ENCODE peak calls at places on chromosomes 3 and 15, in five cellular contexts. V, F, W, N and Z are unnamed samples.

GRCh38 chr3:170007031-170007663 is 30.6 kb upstream of the GPR160 start:
- ATAC-seq in V (peak; percentile 94), F (peak; percentile 95), W (peak; percentile 93), N (peak; percentile 98), Z (peak; percentile 78)

GRCh38 chr3:52001443-52001974 is 5.8 kb upstream of the RPL29 start:
- ATAC-seq in V (peak; percentile 95), F (peak; percentile 99), W (peak; percentile 99), N (peak; percentile 78), Z (peak; percentile 93)

GRCh38 chr3:183513046-183513706 is 42.3 kb downstream of the KLHL6 start:
- ATAC-seq in V (peak; percentile 64), F (peak; percentile 38), W (peak; percentile 75), N (peak; percentile 49), Z (peak; percentile 63)

GRCh38 chr15:101652783-101653430 is 726 bp upstream of the TM2D3 start:
- ATAC-seq in V (no peak), F (no peak), W (no peak), N (peak; percentile 48), Z (no peak)

GRCh38 chr3:108552267-108553159 is 36.7 kb downstream of the CIP2A start:
- ATAC-seq in V (no peak), F (no peak), W (no peak), N (peak; percentile 76), Z (no peak)

GRCh38 chr3:122774564-122774963 is 19.1 kb downstream of the HSPBAP1 start:
- ATAC-seq in V (no peak), F (no peak), W (peak; percentile 67), N (no peak), Z (peak; percentile 20)

GRCh38 chr3:129890125-129890524 is 3.4 kb downstream of the TMCC1 start:
- ATAC-seq in V (no peak), F (no peak), W (no peak), N (no peak), Z (no peak)

GRCh38 chr3:57256844-57257243 is 29.3 kb downstream of the APPL1 start:
- ATAC-seq in V (no peak), F (no peak), W (no peak), N (no peak), Z (no peak)

GRCh38 chr3:124520970-124521369 is 209.3 kb upstream of the UMPS start:
- ATAC-seq in V (no peak), F (no peak), W (no peak), N (peak; percentile 79), Z (no peak)

GRCh38 chr3:120772081-120772480 is 29.5 kb downstream of the GTF2E1 start:
- ATAC-seq in V (no peak), F (no peak), W (no peak), N (no peak), Z (no peak)

GRCh38 chr3:155664922-155665695 is 79.8 kb downstream of the PLCH1 start:
- ATAC-seq in V (no peak), F (no peak), W (no peak), N (peak; percentile 25), Z (no peak)

GRCh38 chr15:51065781-51066180 is 28.9 kb downstream of the TNFAIP8L3 start:
- ATAC-seq in V (no peak), F (no peak), W (no peak), N (no peak), Z (no peak)

GRCh38 chr3:102124301-102125158 is 275.2 kb downstream of the NFKBIZ start:
- ATAC-seq in V (no peak), F (no peak), W (no peak), N (peak; percentile 60), Z (no peak)

GRCh38 chr15:27059610-27060202 is 88.7 kb downstream of the GABRG3 start:
- ATAC-seq in V (no peak), F (no peak), W (no peak), N (peak; percentile 95), Z (peak; percentile 51)

GRCh38 chr15:77059761-77060345 is 11.1 kb downstream of the TSPAN3 start:
- ATAC-seq in V (peak; percentile 46), F (no peak), W (peak; percentile 80), N (no peak), Z (no peak)

GRCh38 chr3:183779896-183780450 is 45.4 kb downstream of the MAP6D1 start:
- ATAC-seq in V (no peak), F (no peak), W (no peak), N (no peak), Z (no peak)

GRCh38 chr15:44584162-44584749 is 47.3 kb downstream of the EIF3J start:
- ATAC-seq in V (peak; percentile 91), F (peak; percentile 73), W (peak; percentile 88), N (peak; percentile 75), Z (peak; percentile 85)

GRCh38 chr15:33150993-33151392 is 43.5 kb downstream of the FMN1 start:
- ATAC-seq in V (no peak), F (no peak), W (no peak), N (no peak), Z (no peak)

GRCh38 chr15:28269097-28269496 is 52.9 kb downstream of the HERC2 start:
- ATAC-seq in V (no peak), F (no peak), W (no peak), N (peak; percentile 19), Z (no peak)

GRCh38 chr3:127584734-127585133 is 5.8 kb downstream of the TPRA1 start:
- ATAC-seq in V (no peak), F (no peak), W (no peak), N (no peak), Z (no peak)

GRCh38 chr3:16378920-16379319 is 113.9 kb downstream of the OXNAD1 start:
- ATAC-seq in V (peak; percentile 75), F (peak; percentile 84), W (peak; percentile 61), N (no peak), Z (peak; percentile 62)

GRCh38 chr15:28079313-28079969 is 19.7 kb downstream of the OCA2 start:
- ATAC-seq in V (no peak), F (no peak), W (no peak), N (no peak), Z (peak; percentile 49)

GRCh38 chr3:119628390-119628789 is 30.7 kb downstream of the PLA1A start:
- ATAC-seq in V (peak; percentile 88), F (peak; percentile 97), W (peak; percentile 78), N (no peak), Z (peak; percentile 96)

GRCh38 chr15:81485806-81486205 is 111.8 kb upstream of the TMC3 start:
- ATAC-seq in V (no peak), F (no peak), W (no peak), N (no peak), Z (no peak)

GRCh38 chr3:41974223-41974622 is 12.3 kb upstream of the ULK4 start:
- ATAC-seq in V (no peak), F (no peak), W (no peak), N (no peak), Z (no peak)

GRCh38 chr3:47283596-47284364 is 1.0 kb downstream of the KLHL18 start:
- ATAC-seq in V (peak; percentile 37), F (no peak), W (no peak), N (no peak), Z (peak; percentile 40)

GRCh38 chr15:75712668-75713337 is at the start of gene CSPG4:
- ATAC-seq in V (no peak), F (no peak), W (no peak), N (no peak), Z (no peak)

GRCh38 chr3:69435274-69436262 is 49.7 kb upstream of the FRMD4B start:
- ATAC-seq in V (peak; percentile 60), F (peak; percentile 67), W (peak; percentile 57), N (no peak), Z (peak; percentile 65)

GRCh38 chr3:3141939-3142338 is 15.2 kb downstream of the TRNT1 start:
- ATAC-seq in V (no peak), F (no peak), W (no peak), N (no peak), Z (no peak)

GRCh38 chr15:95922431-95922830 is 408.1 kb upstream of the NR2F2 start:
- ATAC-seq in V (no peak), F (no peak), W (no peak), N (peak; percentile 92), Z (no peak)

GRCh38 chr3:182233957-182234356 is 522.2 kb downstream of the SOX2 start:
- ATAC-seq in V (no peak), F (no peak), W (no peak), N (no peak), Z (no peak)

GRCh38 chr3:174186339-174186984 is 672.7 kb upstream of the NAALADL2 start:
- ATAC-seq in V (no peak), F (no peak), W (no peak), N (no peak), Z (no peak)

GRCh38 chr3:45957606-45958005 is 14.3 kb downstream of the CXCR6 start:
- ATAC-seq in V (no peak), F (no peak), W (no peak), N (no peak), Z (no peak)

GRCh38 chr15:39430389-39430788 is 150.5 kb upstream of the THBS1 start:
- ATAC-seq in V (no peak), F (no peak), W (no peak), N (no peak), Z (no peak)

GRCh38 chr3:29291262-29291981 is 10.6 kb downstream of the RBMS3 start:
- ATAC-seq in V (no peak), F (no peak), W (no peak), N (peak; percentile 98), Z (no peak)

GRCh38 chr15:88256261-88257230 is at the start of gene NTRK3:
- ATAC-seq in V (no peak), F (peak; percentile 31), W (peak; percentile 26), N (peak; percentile 17), Z (no peak)